ENCODE peak calls at places on chromosomes 2 and 18, in seven cellular contexts. Y is GM23338, F is GM12891, I is vagina, G is HCT116, C is K562, T is HL-60. Z is an unnamed sample.

GRCh38 chr2:212173771-212174510 is 364.7 kb downstream of the ERBB4 start:
- DNase-seq in Y (no peak), F (no peak), I (no peak), G (no peak), C (no peak), T (no peak), Z (no peak)

GRCh38 chr2:150490466-150490865 is 3.0 kb upstream of the RND3 start:
- DNase-seq in Y (no peak), F (no peak), I (no peak), G (no peak), C (no peak), T (no peak), Z (no peak)

GRCh38 chr2:4094743-4095142 is 391.4 kb downstream of the DCDC2C start:
- DNase-seq in Y (no peak), F (no peak), I (no peak), G (no peak), C (no peak), T (no peak), Z (no peak)

GRCh38 chr18:43772907-43773306 is 495.6 kb upstream of the SYT4 start:
- DNase-seq in Y (no peak), F (no peak), I (no peak), G (no peak), C (no peak), T (no peak), Z (no peak)

GRCh38 chr2:197909377-197909776 is 105.0 kb downstream of the PLCL1 start:
- DNase-seq in Y (no peak), F (no peak), I (no peak), G (peak; percentile 6), C (peak; percentile 37), T (no peak), Z (no peak)

GRCh38 chr2:75177427-75177826 is 21.9 kb downstream of the TACR1 start:
- DNase-seq in Y (no peak), F (no peak), I (no peak), G (no peak), C (no peak), T (no peak), Z (no peak)

GRCh38 chr18:49999128-49999527 is 185.8 kb upstream of the ACAA2 start:
- DNase-seq in Y (no peak), F (no peak), I (no peak), G (no peak), C (no peak), T (no peak), Z (no peak)

GRCh38 chr2:105396254-105397024 is 2.4 kb downstream of the FHL2 start:
- DNase-seq in Y (no peak), F (no peak), I (no peak), G (peak; percentile 95), C (peak; percentile 72), T (no peak), Z (no peak)

GRCh38 chr2:220162320-220162719 is 534.9 kb downstream of the SLC4A3 start:
- DNase-seq in Y (no peak), F (no peak), I (no peak), G (no peak), C (no peak), T (no peak), Z (no peak)

GRCh38 chr2:146262606-146263005 is 1582.2 kb upstream of the ACVR2A start:
- DNase-seq in Y (no peak), F (no peak), I (no peak), G (no peak), C (no peak), T (no peak), Z (no peak)

GRCh38 chr2:119702918-119703401 is 24.0 kb downstream of the TMEM177 start:
- DNase-seq in Y (peak; percentile 82), F (peak; percentile 76), I (no peak), G (peak; percentile 58), C (peak; percentile 79), T (peak; percentile 25), Z (peak; percentile 93)

GRCh38 chr18:48713302-48713701 is 174.5 kb downstream of the CTIF start:
- DNase-seq in Y (no peak), F (no peak), I (no peak), G (no peak), C (no peak), T (no peak), Z (peak; percentile 76)

GRCh38 chr2:151087377-151087776 is 174.3 kb downstream of the RBM43 start:
- DNase-seq in Y (no peak), F (no peak), I (no peak), G (no peak), C (no peak), T (no peak), Z (no peak)

GRCh38 chr2:106770986-106771385 is 115.0 kb downstream of the ST6GAL2 start:
- DNase-seq in Y (no peak), F (no peak), I (no peak), G (no peak), C (no peak), T (no peak), Z (no peak)

GRCh38 chr18:10041180-10041579 is 127.4 kb downstream of the VAPA start:
- DNase-seq in Y (no peak), F (no peak), I (no peak), G (no peak), C (no peak), T (no peak), Z (no peak)
- TF ChIP-seq POLR2AphosphoS5 in Y (no peak), F (no peak), I (peak; percentile 56), G (no peak), C (no peak), T (no peak), Z (no peak)

DNA sequence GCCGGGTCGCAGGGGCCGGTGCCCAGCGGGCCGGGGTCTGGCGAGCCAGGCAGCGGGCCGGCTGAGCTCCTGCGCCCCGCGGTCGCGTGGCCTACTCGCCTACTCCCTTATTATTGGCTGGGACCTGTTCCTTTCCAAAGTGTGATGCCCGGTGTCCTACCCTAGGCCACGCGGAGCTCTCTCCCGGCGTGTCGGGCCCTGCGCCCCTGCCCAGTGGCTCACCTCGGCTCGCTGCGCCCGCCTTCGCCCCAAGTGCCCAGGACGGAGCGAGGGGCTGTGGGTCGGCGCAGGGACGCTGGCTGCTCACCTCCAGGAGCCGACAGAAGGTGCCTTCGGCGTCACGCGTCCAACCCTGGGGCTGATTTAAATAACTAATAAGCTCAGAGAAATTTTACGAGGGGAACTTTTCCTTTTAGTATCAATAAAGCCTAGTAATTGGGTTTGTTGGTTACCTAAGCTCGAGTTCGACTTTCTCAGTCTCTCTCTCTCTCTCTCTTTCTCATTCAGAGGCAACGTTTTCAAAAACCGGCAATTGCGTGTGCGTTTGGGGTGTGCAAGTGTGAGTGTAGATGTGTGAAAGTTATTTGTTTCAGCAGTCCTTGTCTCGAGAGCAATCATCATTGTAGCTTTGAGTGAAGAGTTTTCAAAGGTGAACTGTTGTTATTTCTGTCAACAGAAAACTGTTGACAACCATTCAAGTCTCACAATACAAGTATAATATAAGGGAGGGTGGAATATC is 7.0 kb upstream of the SATB2 start:
- DNase-seq in Y (no peak), F (no peak), I (no peak), G (no peak), C (no peak), T (no peak), Z (no peak)
- TF ChIP-seq POLR2AphosphoS5 in Y (no peak), F (no peak), I (no peak), G (no peak), C (no peak), T (no peak), Z (no peak)

DNA sequence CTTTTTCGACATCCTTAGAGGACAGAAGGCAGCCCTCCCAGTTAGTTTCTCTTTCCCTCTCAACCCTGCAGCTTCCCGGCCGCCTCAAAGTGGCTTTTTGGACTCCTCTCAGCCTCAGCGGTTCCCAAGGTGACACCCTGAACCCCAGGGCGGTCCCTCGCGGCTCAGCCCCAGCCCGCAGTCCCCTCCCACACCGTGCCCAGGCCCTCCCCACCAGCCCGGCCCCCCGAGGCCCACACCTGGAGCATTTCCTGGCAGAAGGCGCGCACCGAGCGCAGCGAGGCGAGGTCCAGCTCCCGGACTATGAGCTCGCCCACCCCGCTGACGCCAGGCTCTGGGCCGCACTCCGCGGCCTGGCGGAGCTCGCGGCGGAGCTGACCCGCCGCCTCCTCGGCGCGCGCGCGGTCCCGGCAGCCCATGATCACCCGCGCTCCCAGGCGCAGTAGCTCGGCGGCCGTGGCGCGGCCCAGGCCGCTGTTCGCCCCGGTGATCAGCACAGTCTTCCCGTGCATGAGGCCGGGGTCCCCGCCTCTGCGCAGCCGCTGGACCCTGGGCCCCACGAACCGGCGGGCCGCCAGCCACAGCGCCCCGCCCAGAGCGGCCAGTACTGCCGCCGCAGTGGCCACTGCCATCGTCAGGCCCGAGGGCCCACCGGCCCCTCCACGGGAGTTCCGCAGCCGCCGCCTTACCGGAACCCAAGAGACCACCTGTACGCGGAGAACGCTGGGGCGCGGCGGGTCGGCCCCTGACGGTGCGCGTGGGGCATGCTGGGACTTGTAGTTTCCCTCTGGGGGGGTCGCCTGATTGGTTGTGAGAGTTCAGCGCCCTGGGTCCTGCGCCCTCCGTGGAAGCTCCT is at the start of gene RDH14:
- DNase-seq in Y (peak; percentile 97), F (peak; percentile 63), I (no peak), G (peak; percentile 75), C (peak; percentile 91), T (peak; percentile 64), Z (peak; percentile 97)
- TF ChIP-seq POLR2AphosphoS5 in Y (no peak), F (peak; percentile 49), I (peak; percentile 81), G (no peak), C (peak; percentile 33), T (peak; percentile 35), Z (peak; percentile 94)

GRCh38 chr18:63161032-63161727 is 158.4 kb downstream of the BCL2 start:
- DNase-seq in Y (no peak), F (no peak), I (no peak), G (no peak), C (no peak), T (no peak), Z (no peak)

GRCh38 chr18:63160172-63160995 is 159.2 kb downstream of the BCL2 start:
- DNase-seq in Y (no peak), F (no peak), I (no peak), G (no peak), C (no peak), T (no peak), Z (peak; percentile 83)

GRCh38 chr18:63159590-63159989 is 160.0 kb downstream of the BCL2 start:
- DNase-seq in Y (no peak), F (no peak), I (no peak), G (no peak), C (no peak), T (no peak), Z (no peak)

GRCh38 chr18:63161728-63162195 is 157.8 kb downstream of the BCL2 start:
- DNase-seq in Y (no peak), F (no peak), I (no peak), G (no peak), C (peak; percentile 27), T (no peak), Z (peak; percentile 87)

DNA sequence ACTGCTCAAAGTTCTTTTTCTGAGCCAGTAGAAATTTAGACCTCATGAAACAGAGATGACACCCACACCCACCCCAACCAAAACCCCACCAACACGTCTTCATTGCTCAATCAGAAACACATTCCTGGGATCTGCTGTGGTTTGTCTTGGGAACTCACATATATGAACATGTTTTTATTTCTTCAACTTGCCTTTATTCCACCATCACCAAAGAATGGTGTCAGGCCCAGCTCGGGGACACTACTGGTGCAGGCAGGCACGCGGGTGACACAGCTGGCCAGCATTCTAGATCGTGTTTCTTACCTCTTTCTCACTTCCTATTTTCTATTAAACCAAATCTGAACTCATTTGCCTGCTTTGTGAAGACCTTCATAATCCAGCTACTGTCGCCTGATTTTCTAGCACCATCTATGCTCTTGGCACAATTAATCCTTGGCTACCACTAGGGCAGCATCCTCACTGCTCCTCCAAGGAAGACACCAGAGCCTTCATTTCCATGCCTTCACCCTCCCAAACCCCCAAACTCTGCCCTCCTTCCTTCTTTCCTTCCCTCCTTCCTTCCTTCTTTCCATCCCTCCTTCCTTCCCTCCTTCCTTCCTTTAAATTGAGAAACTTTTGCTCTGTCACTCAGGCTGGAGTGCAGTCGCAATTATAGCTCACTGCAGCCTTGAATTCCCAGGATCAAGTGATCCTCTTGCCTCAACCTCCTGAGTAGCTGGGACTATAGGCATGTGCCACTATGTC is 157.1 kb downstream of the BCL2 start:
- DNase-seq in Y (no peak), F (no peak), I (no peak), G (no peak), C (no peak), T (no peak), Z (peak; percentile 89)
- TF ChIP-seq POLR2AphosphoS5 in Y (no peak), F (no peak), I (no peak), G (no peak), C (no peak), T (no peak), Z (peak; percentile 73)